ENCODE peak calls at places on chromosomes 3 and 15, in ten cellular contexts. G, R, Q, L, A, I, M, E, D and J are unnamed samples.

GRCh38 chr3:66353530-66353929 is 132.7 kb downstream of the SLC25A26 start:
- DNase-seq in I (no peak), E (no peak), Q (no peak), G (no peak), D (no peak), M (no peak), A (no peak), R (no peak), L (peak), J (no peak)

GRCh38 chr3:117104381-117104780 is 394.8 kb downstream of the TUSC7 start:
- DNase-seq in E (no peak), M (no peak), A (no peak), D (no peak), I (no peak), L (no peak), Q (no peak), G (no peak), R (no peak), J (no peak)

GRCh38 chr3:5172018-5172417 is 15.5 kb upstream of the EDEM1 start:
- DNase-seq in I (no peak), Q (no peak), E (no peak), D (no peak), A (no peak), G (no peak), R (no peak), L (no peak), M (no peak), J (no peak)

GRCh38 chr3:12046406-12046805 is 42.2 kb downstream of the SYN2 start:
- DNase-seq in Q (no peak), M (no peak), L (no peak), A (peak), R (no peak), G (no peak), E (peak), I (no peak), D (no peak), J (no peak)

GRCh38 chr15:74653426-74654082 is 37.9 kb downstream of the CLK3 start:
- DNase-seq in Q (peak), M (peak), E (no peak), D (no peak), A (no peak), I (no peak), R (no peak), L (no peak), G (peak), J (no peak)

GRCh38 chr3:125437631-125438435 is 62.7 kb upstream of the ZNF148 start:
- DNase-seq in E (no peak), L (no peak), Q (peak), R (peak), D (peak), G (peak), M (peak), A (peak), I (no peak), J (peak)

GRCh38 chr3:186849392-186849975 is 7.0 kb downstream of the ADIPOQ start:
- DNase-seq in Q (no peak), D (peak), G (peak), M (peak), A (no peak), I (no peak), E (no peak), L (no peak), R (no peak), J (peak)

GRCh38 chr3:10189557-10190374 is 25.0 kb downstream of the IRAK2 start:
- DNase-seq in L (no peak), E (no peak), I (peak), G (peak), Q (no peak), A (peak), M (no peak), R (peak), D (peak), J (no peak)

GRCh38 chr3:152222327-152222726 is 46.4 kb upstream of the MBNL1 start:
- DNase-seq in A (no peak), I (no peak), E (no peak), G (no peak), Q (no peak), D (no peak), M (no peak), L (peak), R (no peak), J (no peak)

GRCh38 chr3:122789585-122790273 is 3.9 kb downstream of the HSPBAP1 start:
- DNase-seq in L (no peak), E (no peak), G (no peak), M (peak), A (no peak), R (no peak), D (no peak), I (no peak), Q (no peak), J (no peak)

GRCh38 chr15:64430000-64430735 is 30.2 kb upstream of the ZNF609 start:
- DNase-seq in R (peak), A (no peak), G (peak), L (peak), M (no peak), I (no peak), E (no peak), Q (peak), D (peak), J (no peak)

GRCh38 chr3:130316164-130316563 is 29.3 kb upstream of the COL6A5 start:
- DNase-seq in Q (no peak), L (no peak), A (no peak), D (no peak), I (no peak), M (no peak), R (no peak), G (no peak), E (no peak), J (no peak)

GRCh38 chr3:57309769-57310168 is 17.3 kb upstream of the ASB14 start:
- DNase-seq in E (no peak), G (no peak), R (no peak), M (no peak), D (no peak), L (no peak), I (no peak), Q (no peak), A (no peak), J (no peak)

GRCh38 chr3:174099724-174100123 is 702.2 kb downstream of the NLGN1 start:
- DNase-seq in M (no peak), I (no peak), Q (no peak), A (no peak), D (no peak), L (no peak), E (no peak), R (no peak), G (no peak), J (no peak)

GRCh38 chr3:157159037-157159761 is 748 bp downstream of the CCNL1 start:
- DNase-seq in E (peak), Q (no peak), M (peak), A (peak), R (no peak), L (no peak), D (peak), G (peak), I (peak), J (no peak)

GRCh38 chr3:152071924-152072323 is 196.8 kb upstream of the MBNL1 start:
- DNase-seq in L (peak), R (peak), D (no peak), G (peak), A (no peak), Q (no peak), M (peak), I (no peak), E (no peak), J (peak)

GRCh38 chr3:196220991-196221390 is 4.7 kb downstream of the SLC51A start:
- DNase-seq in M (no peak), A (no peak), E (no peak), I (no peak), G (no peak), D (no peak), R (no peak), Q (no peak), L (no peak), J (no peak)

GRCh38 chr3:42345811-42346210 is 64.6 kb downstream of the LYZL4 start:
- DNase-seq in D (no peak), I (no peak), M (no peak), G (no peak), L (no peak), R (no peak), Q (no peak), A (no peak), E (no peak), J (no peak)

GRCh38 chr3:185328324-185329004 is 34.5 kb upstream of the MAP3K13 start:
- DNase-seq in M (peak), L (no peak), E (no peak), Q (no peak), I (no peak), R (no peak), D (no peak), A (no peak), G (no peak), J (no peak)

GRCh38 chr3:41726891-41727290 is 235.0 kb downstream of the ULK4 start:
- DNase-seq in M (no peak), E (no peak), Q (no peak), R (no peak), G (peak), L (no peak), A (no peak), D (no peak), I (no peak), J (no peak)

GRCh38 chr3:86985427-86985826 is 5.5 kb downstream of the VGLL3 start:
- DNase-seq in I (no peak), E (no peak), M (no peak), Q (no peak), G (no peak), D (no peak), L (no peak), R (no peak), A (no peak), J (no peak)

GRCh38 chr3:106030620-106030945 is 161.8 kb upstream of the CBLB start:
- DNase-seq in D (no peak), G (peak), A (no peak), I (no peak), Q (peak), L (no peak), M (no peak), R (no peak), E (no peak), J (no peak)

GRCh38 chr3:46690798-46691197 is 2.7 kb downstream of the ALS2CL start:
- DNase-seq in L (no peak), D (no peak), Q (no peak), E (no peak), I (no peak), R (no peak), A (no peak), M (peak), G (peak), J (no peak)

GRCh38 chr3:11498646-11499045 is 145.1 kb downstream of the VGLL4 start:
- DNase-seq in I (peak), D (no peak), A (no peak), M (peak), G (peak), E (peak), R (no peak), L (no peak), Q (no peak), J (no peak)

GRCh38 chr3:14344351-14344750 is 58.1 kb upstream of the SLC6A6 start:
- DNase-seq in I (no peak), G (no peak), R (no peak), D (no peak), Q (no peak), L (no peak), M (no peak), A (no peak), E (no peak), J (no peak)